ENCODE peak calls at places on chromosomes 13 and 19, in four cellular contexts. B is H54, K is HTR-8/SVneo, H is neural crest cell. J is an unnamed sample.

GRCh38 chr19:42185281-42185680 is 32.2 kb downstream of the DEDD2 start:
- DNase-seq in B (no peak), H (no peak), K (no peak), J (no peak)

GRCh38 chr19:57280913-57281425 is 684 bp downstream of the ZNF460 start:
- DNase-seq in K (no peak), H (no peak), B (no peak), J (no peak)

GRCh38 chr13:75636339-75637095 is 387 bp downstream of the LMO7 start:
- DNase-seq in H (no peak), B (peak), K (peak), J (no peak)

GRCh38 chr19:32464279-32464678 is 58.7 kb downstream of the DPY19L3 start:
- DNase-seq in B (no peak), H (no peak), K (peak), J (no peak)

GRCh38 chr19:16026131-16026530 is 50.2 kb upstream of the TPM4 start:
- DNase-seq in B (no peak), H (no peak), K (no peak), J (no peak)

GRCh38 chr13:33799950-33800592 is 17.9 kb upstream of the RFC3 start:
- DNase-seq in K (peak), B (no peak), H (no peak), J (no peak)

GRCh38 chr19:482186-483041 is 13.9 kb upstream of the MADCAM1 start:
- DNase-seq in K (no peak), B (no peak), H (no peak), J (no peak)

GRCh38 chr19:1294688-1295087 is 9.0 kb downstream of the EFNA2 start:
- DNase-seq in K (no peak), H (no peak), B (no peak), J (no peak)

GRCh38 chr13:40220299-40220935 is 446.0 kb downstream of the FOXO1 start:
- DNase-seq in H (no peak), K (no peak), B (no peak), J (no peak)

GRCh38 chr19:10419646-10420443 is 493 bp upstream of the PDE4A start:
- DNase-seq in B (peak), H (no peak), K (no peak), J (no peak)

GRCh38 chr13:28707629-28708427 is 10.9 kb downstream of the SLC46A3 start:
- DNase-seq in K (no peak), B (no peak), H (no peak), J (no peak)

GRCh38 chr19:34135033-34135370 is 37.3 kb upstream of the LSM14A start:
- DNase-seq in B (no peak), K (no peak), H (no peak), J (no peak)

GRCh38 chr13:51874651-51875050 is 12.9 kb downstream of the CCDC70 start:
- DNase-seq in B (no peak), K (no peak), H (no peak), J (no peak)

GRCh38 chr13:93534181-93534700 is 307.6 kb downstream of the GPC6 start:
- DNase-seq in K (no peak), H (no peak), B (no peak), J (no peak)

GRCh38 chr13:113918580-113918979 is 54.7 kb upstream of the GAS6 start:
- DNase-seq in H (no peak), B (no peak), K (no peak), J (no peak)

GRCh38 chr19:7149956-7150705 is 80.6 kb downstream of the ZNF557 start:
- DNase-seq in B (no peak), K (no peak), H (no peak), J (no peak)

GRCh38 chr19:12666305-12667048 is at the start of the genes MAN2B1 and WDR83:
- DNase-seq in H (peak), B (peak), K (peak), J (peak)

GRCh38 chr13:111279253-111279652 is 41.2 kb upstream of the TEX29 start:
- DNase-seq in H (no peak), B (no peak), K (no peak), J (no peak)

GRCh38 chr19:29520390-29520789 is 5.4 kb upstream of the VSTM2B start:
- DNase-seq in K (no peak), B (no peak), H (no peak), J (no peak)

GRCh38 chr13:67554746-67555452 is 324.8 kb upstream of the PCDH9 start:
- DNase-seq in B (no peak), H (no peak), K (no peak), J (no peak)

GRCh38 chr19:2986951-2987491 is 9.7 kb downstream of the TLE6 start:
- DNase-seq in B (no peak), K (no peak), H (peak), J (no peak)